ENCODE peak calls at places on chromosome 6, in ten cellular contexts. G, E, A, O, Q, B, X, M, R and S are unnamed samples.

GRCh38 chr6:106997392-106998257 is 23.1 kb upstream of the CD24 start:
- DNase-seq in Q (peak), R (peak), X (peak), O (peak), A (peak), B (peak), G (no peak), M (peak), E (peak), S (peak)

GRCh38 chr6:163962627-163963117 is 548.2 kb downstream of the QKI start:
- DNase-seq in M (no peak), G (no peak), A (no peak), E (no peak), R (no peak), Q (no peak), X (no peak), O (no peak), B (no peak), S (no peak)

GRCh38 chr6:13454286-13455221 is 32.8 kb downstream of the GFOD1 start:
- DNase-seq in Q (no peak), G (no peak), X (peak), B (no peak), A (peak), E (peak), O (peak), R (peak), M (no peak), S (no peak)

GRCh38 chr6:74717591-74717990 is 488.3 kb downstream of the COL12A1 start:
- DNase-seq in E (no peak), X (no peak), B (no peak), O (no peak), R (no peak), Q (no peak), M (no peak), A (no peak), G (no peak), S (peak)

GRCh38 chr6:81749704-81750103 is 2.8 kb downstream of the TENT5A start:
- DNase-seq in G (no peak), A (no peak), Q (no peak), X (no peak), E (no peak), B (no peak), M (no peak), R (no peak), O (peak), S (no peak)

GRCh38 chr6:168926306-168926705 is 327.3 kb downstream of the THBS2 start:
- DNase-seq in B (no peak), M (no peak), O (no peak), G (no peak), E (no peak), Q (no peak), X (no peak), A (no peak), R (no peak), S (no peak)

GRCh38 chr6:31719001-31719400 is 2.5 kb downstream of the LY6G6C start:
- DNase-seq in M (no peak), A (no peak), X (no peak), R (no peak), B (no peak), E (no peak), O (no peak), G (no peak), Q (no peak), S (no peak)

GRCh38 chr6:134245691-134246090 is 72.2 kb downstream of the SGK1 start:
- DNase-seq in G (no peak), M (no peak), A (no peak), X (no peak), B (no peak), Q (no peak), E (no peak), O (no peak), R (no peak), S (no peak)

GRCh38 chr6:77403424-77403823 is 59.9 kb downstream of the HTR1B start:
- DNase-seq in G (no peak), A (no peak), Q (no peak), O (peak), E (no peak), B (peak), X (peak), M (no peak), R (peak), S (peak)

GRCh38 chr6:133092771-133093170 is 148.4 kb upstream of the EYA4 start:
- DNase-seq in O (no peak), E (no peak), B (no peak), X (no peak), G (no peak), R (no peak), A (no peak), Q (no peak), M (no peak), S (no peak)

GRCh38 chr6:2827112-2827511 is 14.6 kb downstream of the SERPINB1 start:
- DNase-seq in A (no peak), X (no peak), Q (no peak), B (no peak), O (no peak), G (no peak), R (no peak), E (no peak), M (no peak), S (no peak)

GRCh38 chr6:33974471-33974870 is 170.7 kb upstream of the MLN start:
- DNase-seq in A (no peak), B (no peak), X (no peak), M (no peak), Q (no peak), R (no peak), E (no peak), O (no peak), G (no peak), S (no peak)

GRCh38 chr6:147222160-147222838 is 18.1 kb downstream of the STXBP5 start:
- DNase-seq in M (no peak), Q (peak), A (no peak), R (peak), G (no peak), O (peak), X (peak), B (peak), E (peak), S (peak)

GRCh38 chr6:15101130-15101529 is 144.7 kb upstream of the JARID2 start:
- DNase-seq in G (no peak), R (no peak), A (no peak), Q (no peak), X (no peak), O (no peak), E (no peak), M (no peak), B (no peak), S (no peak)

GRCh38 chr6:125377621-125378020 is 75.9 kb upstream of the HDDC2 start:
- DNase-seq in R (no peak), M (no peak), Q (no peak), G (no peak), A (no peak), E (peak), B (peak), O (peak), X (peak), S (peak)

GRCh38 chr6:133637436-133637835 is 251.5 kb upstream of the TCF21 start:
- DNase-seq in G (no peak), X (peak), Q (no peak), M (no peak), B (no peak), R (no peak), O (no peak), E (peak), A (no peak), S (no peak)

GRCh38 chr6:16491666-16492322 is 253.4 kb downstream of the GMPR start:
- DNase-seq in Q (no peak), O (no peak), B (no peak), M (no peak), R (no peak), E (no peak), A (no peak), X (no peak), G (no peak), S (no peak)

GRCh38 chr6:54913211-54913610 is 66.6 kb downstream of the FAM83B start:
- DNase-seq in R (no peak), A (no peak), X (no peak), M (no peak), E (no peak), B (no peak), G (no peak), O (no peak), Q (no peak), S (no peak)

GRCh38 chr6:35049885-35050284 is 91.3 kb downstream of the TCP11 start:
- DNase-seq in Q (peak), A (no peak), G (no peak), R (no peak), E (peak), M (no peak), B (no peak), X (peak), O (peak), S (peak)

GRCh38 chr6:168524644-168525043 is 83.7 kb downstream of the SMOC2 start:
- DNase-seq in R (no peak), B (peak), Q (peak), E (no peak), A (no peak), G (no peak), M (peak), X (no peak), O (no peak), S (no peak)

GRCh38 chr6:2848851-2849250 is 7.2 kb upstream of the SERPINB1 start:
- DNase-seq in B (peak), E (no peak), O (no peak), X (no peak), G (no peak), R (no peak), M (no peak), Q (peak), A (no peak), S (no peak)

GRCh38 chr6:18022398-18023231 is 35.2 kb upstream of the KIF13A start:
- DNase-seq in B (peak), R (peak), M (peak), Q (no peak), E (peak), A (no peak), O (no peak), X (peak), G (no peak), S (peak)

GRCh38 chr6:145017516-145017915 is 717.8 kb downstream of the EPM2A start:
- DNase-seq in M (no peak), R (peak), E (no peak), O (no peak), Q (no peak), G (no peak), B (no peak), A (no peak), X (peak), S (no peak)

GRCh38 chr6:378090-378957 is 13.2 kb upstream of the IRF4 start:
- DNase-seq in E (no peak), O (no peak), Q (no peak), M (no peak), G (peak), B (no peak), R (no peak), A (no peak), X (no peak), S (no peak)

GRCh38 chr6:33694401-33694931 is 17.0 kb downstream of the UQCC2 start:
- DNase-seq in X (peak), O (peak), R (peak), M (no peak), Q (no peak), B (no peak), G (peak), A (no peak), E (peak), S (peak)

GRCh38 chr6:67759001-67759400 is 876.1 kb upstream of the ADGRB3 start:
- DNase-seq in B (no peak), Q (no peak), X (no peak), E (no peak), M (no peak), A (no peak), R (no peak), O (no peak), G (no peak), S (no peak)

GRCh38 chr6:36633915-36634314 is 39.8 kb downstream of the SRSF3 start:
- DNase-seq in R (peak), E (peak), A (no peak), O (peak), X (peak), G (peak), Q (no peak), M (no peak), B (no peak), S (peak)

GRCh38 chr6:30748851-30749540 is 4.6 kb upstream of the IER3 start:
- DNase-seq in E (no peak), X (peak), B (no peak), A (no peak), O (peak), G (no peak), M (no peak), Q (no peak), R (peak), S (peak)

GRCh38 chr6:24431045-24431451 is 28.3 kb downstream of the MRS2 start:
- DNase-seq in R (peak), B (peak), G (no peak), O (peak), Q (peak), A (no peak), X (peak), M (peak), E (peak), S (peak)

GRCh38 chr6:147201885-147202515 is 2.2 kb upstream of the STXBP5 start:
- DNase-seq in R (no peak), A (no peak), G (no peak), M (peak), B (peak), X (peak), Q (peak), E (peak), O (peak), S (no peak)

GRCh38 chr6:142802124-142802523 is 142.9 kb downstream of the HIVEP2 start:
- DNase-seq in O (peak), R (peak), M (no peak), E (peak), G (no peak), A (no peak), Q (no peak), B (peak), X (peak), S (peak)

GRCh38 chr6:46452312-46452917 is 38.8 kb downstream of the RCAN2 start:
- DNase-seq in Q (no peak), X (no peak), O (no peak), G (no peak), E (no peak), M (no peak), R (no peak), B (no peak), A (no peak), S (peak)

GRCh38 chr6:34958748-34959147 is 69.7 kb downstream of the ANKS1A start:
- DNase-seq in M (no peak), O (no peak), G (no peak), Q (no peak), A (no peak), B (no peak), R (no peak), X (no peak), E (no peak), S (no peak)

GRCh38 chr6:135535989-135536414 is 38.5 kb upstream of the AHI1 start:
- DNase-seq in R (peak), A (peak), Q (peak), O (peak), E (peak), M (peak), X (peak), B (peak), G (no peak), S (peak)

GRCh38 chr6:56808871-56809359 is 146.0 kb upstream of the BEND6 start:
- DNase-seq in Q (no peak), B (peak), G (no peak), O (peak), X (peak), M (no peak), A (no peak), E (no peak), R (peak), S (peak)

GRCh38 chr6:160038479-160038878 is 69.6 kb downstream of the IGF2R start:
- DNase-seq in A (no peak), Q (no peak), R (no peak), B (no peak), G (no peak), E (no peak), M (no peak), O (no peak), X (no peak), S (no peak)

GRCh38 chr6:296151-297122 is 4.2 kb downstream of the DUSP22 start:
- DNase-seq in A (peak), Q (no peak), E (no peak), X (no peak), O (no peak), G (no peak), M (no peak), B (no peak), R (no peak), S (no peak)

GRCh38 chr6:133551436-133551835 is 310.3 kb downstream of the EYA4 start:
- DNase-seq in Q (no peak), B (no peak), R (no peak), E (peak), O (no peak), G (no peak), X (peak), A (no peak), M (no peak), S (no peak)

GRCh38 chr6:27814665-27815424 is 97.4 kb downstream of the OR2B2 start:
- DNase-seq in A (peak), B (peak), G (no peak), R (peak), O (peak), E (peak), X (peak), Q (no peak), M (peak), S (peak)

GRCh38 chr6:157023958-157024357 is 246.8 kb downstream of the ARID1B start:
- DNase-seq in O (peak), Q (no peak), M (no peak), E (peak), X (peak), G (no peak), A (no peak), R (no peak), B (no peak), S (peak)

GRCh38 chr6:70685494-70686180 is 18.0 kb downstream of the SMAP1 start:
- DNase-seq in G (no peak), M (no peak), E (no peak), B (no peak), Q (no peak), R (peak), X (no peak), A (no peak), O (no peak), S (no peak)
- H3K9ac ChIP-seq in G (no peak), M (no peak), E (no peak), B (no peak), Q (no peak), R (no peak), X (no peak), A (no peak), O (no peak), S (peak)

DNA sequence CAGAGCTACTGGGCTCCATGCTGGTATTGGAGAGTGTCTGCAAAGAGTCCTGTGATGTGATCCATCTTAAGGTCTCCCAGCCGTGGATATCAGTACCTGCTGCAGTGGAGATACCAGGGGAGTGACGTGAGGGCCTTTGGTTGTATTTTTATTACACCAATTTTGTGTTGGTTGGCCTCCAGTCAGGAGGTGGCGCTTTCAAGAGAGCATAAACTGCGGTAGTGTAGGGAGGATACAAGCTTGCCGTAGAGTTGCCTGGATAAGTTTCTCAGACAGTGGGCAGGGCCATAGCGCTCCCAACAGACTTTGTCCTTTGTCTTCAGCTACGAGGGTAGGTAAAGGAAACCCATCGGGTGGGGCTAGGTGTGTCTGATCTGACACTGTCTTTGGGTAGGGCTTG is 113.0 kb upstream of the CEP162 start:
- DNase-seq in A (no peak), R (no peak), Q (no peak), G (no peak), B (no peak), X (no peak), E (no peak), M (no peak), O (no peak), S (no peak)
- H3K9ac ChIP-seq in A (no peak), R (no peak), Q (no peak), G (no peak), B (no peak), X (no peak), E (no peak), M (no peak), O (no peak), S (no peak)

GRCh38 chr6:39203804-39204495 is 25.3 kb downstream of the KCNK5 start:
- DNase-seq in B (peak), E (no peak), X (no peak), A (no peak), M (no peak), O (no peak), R (peak), G (peak), Q (no peak), S (no peak)

GRCh38 chr6:39202166-39202565 is 27.1 kb downstream of the KCNK5 start:
- DNase-seq in E (no peak), A (no peak), B (no peak), R (no peak), O (no peak), M (no peak), G (no peak), Q (no peak), X (no peak), S (no peak)

GRCh38 chr6:39203398-39203797 is 25.9 kb downstream of the KCNK5 start:
- DNase-seq in G (no peak), X (no peak), M (no peak), A (no peak), R (peak), Q (no peak), B (no peak), O (no peak), E (no peak), S (no peak)

GRCh38 chr6:39206250-39206721 is 23.0 kb downstream of the KCNK5 start:
- DNase-seq in B (peak), Q (peak), G (peak), A (no peak), M (no peak), O (no peak), X (no peak), E (no peak), R (no peak), S (no peak)

DNA sequence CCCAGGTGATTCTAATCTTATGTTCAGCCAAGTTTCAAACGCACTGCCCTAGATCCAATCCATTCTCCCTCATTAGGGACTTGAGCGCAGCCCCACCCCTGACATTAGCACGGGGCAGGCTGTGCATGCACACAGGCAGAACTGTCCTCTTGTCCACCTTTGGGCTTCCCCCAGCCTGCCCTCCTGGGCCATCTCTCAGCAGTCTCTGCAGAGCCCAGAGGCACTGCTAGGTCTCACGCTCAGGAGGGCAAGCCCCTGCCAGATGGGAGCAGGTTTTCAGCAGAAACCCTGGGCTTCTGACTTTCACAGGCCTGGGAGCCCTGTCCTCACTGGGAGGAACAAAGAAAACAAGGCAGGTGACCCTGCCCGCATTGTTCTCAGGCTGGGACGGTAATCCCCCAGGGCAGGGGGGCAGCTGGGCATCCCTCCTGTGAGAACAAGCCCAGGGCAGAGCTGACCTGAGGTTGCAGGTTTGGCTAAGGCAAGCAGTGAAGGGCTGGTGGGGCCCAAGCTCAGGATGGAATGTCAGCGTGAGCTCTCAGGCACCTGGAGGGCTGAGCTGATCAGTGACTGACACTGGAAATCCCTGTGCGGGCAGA is 24.5 kb downstream of the KCNK5 start:
- DNase-seq in A (no peak), Q (no peak), E (no peak), M (peak), O (no peak), R (no peak), B (peak), X (no peak), G (no peak), S (no peak)
- H3K9ac ChIP-seq in A (no peak), Q (peak), E (no peak), M (no peak), O (no peak), R (no peak), B (no peak), X (no peak), G (no peak), S (no peak)

GRCh38 chr6:151044465-151045441 is 179.3 kb downstream of the MTHFD1L start:
- DNase-seq in M (peak), R (peak), Q (no peak), E (peak), A (no peak), B (peak), O (peak), G (peak), X (peak), S (peak)
- H3K9ac ChIP-seq in M (no peak), R (peak), Q (no peak), E (no peak), A (no peak), B (no peak), O (peak), G (no peak), X (peak), S (peak)

DNA sequence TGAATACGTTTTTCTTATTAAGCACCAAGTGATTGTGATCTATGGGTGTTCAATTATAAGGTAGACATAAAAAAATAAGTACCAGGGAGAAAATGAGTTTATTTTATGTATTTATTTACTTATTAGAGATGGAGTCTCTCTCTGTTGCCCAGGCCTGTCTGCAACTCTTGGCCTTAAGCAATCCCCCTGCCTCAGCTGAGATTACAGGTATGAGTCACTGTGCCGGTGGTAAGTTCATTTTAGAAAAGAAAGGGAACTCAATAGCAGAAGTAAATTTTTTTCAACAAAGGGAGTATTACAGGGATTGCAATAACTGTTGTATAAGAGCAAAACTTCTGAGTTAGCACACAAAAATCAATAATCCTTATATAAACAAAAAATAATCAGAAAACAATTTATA is 98.7 kb upstream of the FUT9 start:
- DNase-seq in O (no peak), A (no peak), E (no peak), Q (no peak), R (no peak), M (no peak), B (peak), G (no peak), X (no peak), S (no peak)
- H3K9ac ChIP-seq in O (no peak), A (no peak), E (no peak), Q (no peak), R (no peak), M (no peak), B (no peak), G (no peak), X (no peak), S (no peak)

GRCh38 chr6:170281331-170282292 is 9.3 kb downstream of the DLL1 start:
- DNase-seq in Q (no peak), A (no peak), E (no peak), G (peak), O (no peak), R (no peak), X (no peak), B (no peak), M (no peak), S (no peak)
- H3K9ac ChIP-seq in Q (no peak), A (no peak), E (no peak), G (no peak), O (no peak), R (no peak), X (no peak), B (no peak), M (no peak), S (no peak)